ENCODE peak calls at places on chromosomes 4 and X, in nine cellular contexts. C is GM12878, A is A549, M is SK-N-SH, O is ovary, H is HepG2, P is tibial nerve, I is stomach, T is H1. Y is an unnamed sample.

GRCh38 chrX:49273181-49273727 is 3.7 kb downstream of the PPP1R3F start:
- DNase-seq in A (no peak), I (no peak), O (no peak), H (no peak), M (no peak), P (no peak), C (no peak), T (no peak), Y (no peak)

GRCh38 chr4:2413821-2414610 is 4.4 kb downstream of the ZFYVE28 start:
- DNase-seq in T (peak), O (no peak), P (no peak), H (no peak), M (no peak), I (peak), C (no peak), A (no peak), Y (no peak)

GRCh38 chr4:101307901-101308300 is 39.4 kb downstream of the PPP3CA start:
- DNase-seq in P (no peak), A (no peak), T (no peak), M (no peak), C (no peak), H (no peak), I (no peak), O (no peak), Y (no peak)

GRCh38 chr4:15882675-15883086 is 55.9 kb downstream of the FGFBP1 start:
- DNase-seq in M (peak), O (peak), I (peak), T (peak), H (peak), P (peak), C (peak), A (peak), Y (no peak)

GRCh38 chr4:79472693-79473552 is 64.9 kb upstream of the GK2 start:
- DNase-seq in T (no peak), M (no peak), C (no peak), O (no peak), A (no peak), P (no peak), H (no peak), I (no peak), Y (no peak)

GRCh38 chr4:80407246-80407645 is 71.7 kb downstream of the CFAP299 start:
- DNase-seq in P (peak), I (no peak), O (no peak), T (no peak), H (no peak), M (no peak), A (no peak), C (no peak), Y (no peak)

GRCh38 chrX:141903400-141904155 is at the start of gene MAGEC1:
- DNase-seq in T (no peak), A (no peak), C (no peak), O (no peak), M (peak), P (no peak), H (no peak), I (no peak), Y (no peak)

GRCh38 chr4:2290488-2290887 is 28.6 kb upstream of the MXD4 start:
- DNase-seq in H (no peak), T (no peak), I (no peak), M (no peak), O (no peak), P (no peak), A (no peak), C (no peak), Y (peak)

GRCh38 chr4:93828332-93828829 is at the start of gene ATOH1:
- DNase-seq in A (peak), I (no peak), T (no peak), O (no peak), P (no peak), H (no peak), C (no peak), M (peak), Y (no peak)

GRCh38 chrX:6693051-6693450 is 158.1 kb upstream of the VCX3A start:
- DNase-seq in H (no peak), A (no peak), I (no peak), M (no peak), C (no peak), P (no peak), O (no peak), T (no peak), Y (no peak)

GRCh38 chrX:72402614-72403013 is 96.9 kb upstream of the CITED1 start:
- DNase-seq in T (no peak), C (no peak), I (no peak), M (no peak), O (no peak), P (no peak), H (no peak), A (no peak), Y (no peak)

GRCh38 chr4:91620952-91621351 is 682.8 kb upstream of the GRID2 start:
- DNase-seq in M (no peak), C (no peak), T (no peak), O (no peak), A (no peak), H (no peak), I (no peak), P (no peak), Y (no peak)

GRCh38 chrX:40173662-40174593 is 76.2 kb upstream of the BCOR start:
- DNase-seq in A (no peak), P (no peak), T (peak), M (peak), I (peak), H (peak), C (no peak), O (peak), Y (peak)

GRCh38 chr4:180827193-180827592 is 1416.0 kb upstream of the TENM3 start:
- DNase-seq in M (no peak), T (no peak), A (no peak), O (no peak), H (peak), I (no peak), C (no peak), P (no peak), Y (no peak)

GRCh38 chrX:15236146-15236545 is 33.7 kb downstream of the ASB9 start:
- DNase-seq in H (no peak), C (no peak), P (no peak), O (no peak), T (no peak), I (no peak), A (no peak), M (no peak), Y (no peak)

GRCh38 chrX:40008841-40009461 is 88.8 kb downstream of the BCOR start:
- DNase-seq in I (no peak), M (peak), O (no peak), P (no peak), C (no peak), T (peak), H (no peak), A (no peak), Y (peak)

GRCh38 chr4:169252339-169253086 is 18.2 kb downstream of the SH3RF1 start:
- DNase-seq in T (no peak), M (no peak), O (no peak), A (no peak), P (no peak), I (no peak), H (no peak), C (no peak), Y (no peak)

GRCh38 chr4:8939160-8939855 is 67.7 kb upstream of the HMX1 start:
- DNase-seq in C (no peak), H (no peak), P (no peak), A (no peak), I (no peak), O (no peak), M (peak), T (no peak), Y (no peak)

GRCh38 chrX:130995351-130995967 is 62.7 kb upstream of the ARHGAP36 start:
- DNase-seq in I (no peak), M (no peak), O (no peak), T (no peak), A (no peak), H (no peak), C (no peak), P (no peak), Y (no peak)

GRCh38 chrX:16171039-16171438 is 3.8 kb downstream of the MAGEB17 start:
- DNase-seq in T (no peak), M (no peak), O (no peak), P (no peak), I (no peak), H (no peak), A (no peak), C (no peak), Y (no peak)

GRCh38 chrX:16946971-16947562 is 609 bp downstream of the REPS2 start:
- DNase-seq in A (no peak), I (peak), P (no peak), O (peak), M (no peak), T (no peak), C (no peak), H (no peak), Y (no peak)

GRCh38 chrX:48802089-48802812 is 384 bp downstream of the HDAC6 start:
- DNase-seq in I (peak), H (peak), A (peak), T (peak), P (peak), M (peak), C (peak), O (peak), Y (peak)

GRCh38 chr4:71107732-71108131 is 114.3 kb downstream of the DCK start:
- DNase-seq in H (no peak), O (no peak), I (no peak), P (no peak), C (no peak), A (no peak), T (no peak), M (no peak), Y (no peak)

GRCh38 chr4:150033937-150034336 is 44.3 kb upstream of the DCLK2 start:
- DNase-seq in I (peak), P (no peak), C (no peak), M (no peak), T (no peak), O (no peak), A (peak), H (no peak), Y (no peak)

GRCh38 chrX:79065696-79066095 is 78.8 kb upstream of the GPR174 start:
- DNase-seq in T (no peak), P (no peak), I (no peak), C (peak), H (no peak), M (no peak), A (no peak), O (no peak), Y (no peak)

GRCh38 chrX:57172544-57172943 is 35.3 kb upstream of the SPIN2A start:
- DNase-seq in M (no peak), T (no peak), I (no peak), O (no peak), A (no peak), H (no peak), C (no peak), P (no peak), Y (no peak)

GRCh38 chr4:112840619-112841018 is 203.7 kb downstream of the LARP7 start:
- DNase-seq in H (no peak), C (no peak), T (no peak), P (no peak), I (no peak), O (no peak), M (no peak), A (no peak), Y (no peak)

GRCh38 chrX:56833626-56834025 is 104.6 kb downstream of the NBDY start:
- DNase-seq in M (no peak), T (no peak), O (no peak), C (no peak), A (no peak), P (no peak), H (no peak), I (no peak), Y (no peak)

GRCh38 chr4:3111461-3111860 is 37.0 kb downstream of the HTT start:
- DNase-seq in M (no peak), T (no peak), I (no peak), O (no peak), H (no peak), P (no peak), A (no peak), C (no peak), Y (no peak)

GRCh38 chrX:106177982-106178321 is 9.8 kb downstream of the PWWP3B start:
- DNase-seq in O (no peak), H (no peak), I (no peak), M (no peak), P (no peak), A (no peak), T (no peak), C (no peak), Y (no peak)

GRCh38 chrX:106178826-106179225 is 10.7 kb downstream of the PWWP3B start:
- DNase-seq in C (no peak), P (no peak), T (no peak), H (no peak), M (no peak), A (no peak), I (no peak), O (no peak), Y (no peak)

GRCh38 chrX:106177106-106177981 is 9.2 kb downstream of the PWWP3B start:
- DNase-seq in T (peak), H (no peak), I (no peak), C (no peak), M (no peak), A (no peak), O (peak), P (peak), Y (no peak)
- TF ChIP-seq EP300 in T (no peak), H (no peak), I (no peak), C (no peak), M (no peak), A (no peak), O (no peak), P (no peak), Y (no peak)

GRCh38 chr4:38055566-38055965 is 95.4 kb downstream of the PTTG2 start:
- DNase-seq in H (no peak), A (no peak), P (no peak), O (no peak), T (no peak), M (peak), C (no peak), I (no peak), Y (no peak)
- TF ChIP-seq EP300 in H (no peak), A (no peak), P (no peak), O (no peak), T (no peak), M (no peak), C (no peak), I (no peak), Y (no peak)

GRCh38 chr4:160493206-160493605 is 1390.3 kb downstream of the RAPGEF2 start:
- DNase-seq in I (no peak), A (no peak), C (no peak), H (no peak), M (no peak), O (no peak), P (no peak), T (no peak), Y (no peak)
- TF ChIP-seq EP300 in I (no peak), A (no peak), C (no peak), H (no peak), M (no peak), O (no peak), P (no peak), T (no peak), Y (no peak)

DNA sequence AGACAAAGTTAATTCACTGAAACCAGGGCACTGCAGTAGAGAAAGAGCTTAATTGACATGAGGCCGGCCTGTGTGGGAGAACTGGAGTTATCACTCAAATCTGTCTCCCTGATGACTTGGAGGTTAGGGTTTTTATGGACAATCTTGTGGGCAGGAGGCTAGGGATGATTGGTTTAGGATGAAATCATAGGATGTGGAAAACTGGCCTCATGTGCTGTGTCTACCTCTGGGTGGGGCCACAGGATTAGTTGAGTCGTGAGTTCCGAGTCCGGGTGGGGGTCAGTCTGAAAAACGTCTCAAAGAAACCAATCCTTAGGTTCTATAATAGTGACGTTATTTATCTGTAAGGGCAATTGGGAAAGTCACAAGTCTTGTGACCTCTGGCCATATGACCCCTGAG is 68.1 kb downstream of the UCHL1 start:
- DNase-seq in M (no peak), O (no peak), H (no peak), P (no peak), A (no peak), T (peak), I (no peak), C (no peak), Y (no peak)
- TF ChIP-seq EP300 in M (no peak), O (no peak), H (no peak), P (no peak), A (no peak), T (no peak), I (no peak), C (no peak), Y (no peak)

DNA sequence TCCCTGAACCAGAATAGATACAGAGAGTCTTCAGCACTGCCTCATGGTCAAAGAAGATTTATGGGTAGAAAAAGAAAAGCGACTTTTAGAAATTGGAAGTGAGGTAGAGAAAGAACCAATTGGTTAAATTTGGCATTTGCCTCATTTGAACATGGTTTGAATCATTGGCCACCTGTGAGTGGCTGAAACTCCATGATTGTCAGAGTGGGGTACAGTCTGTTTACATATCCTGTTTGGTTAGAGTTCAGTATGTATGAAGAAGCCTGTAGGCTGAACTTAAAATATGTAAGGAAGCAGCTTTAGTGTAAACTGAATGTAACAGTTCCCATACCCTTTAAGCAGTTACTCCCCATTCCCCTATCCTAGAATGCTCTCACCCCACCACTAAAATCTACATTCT is 76.0 kb upstream of the CTSO start:
- DNase-seq in H (no peak), I (no peak), M (no peak), C (no peak), T (no peak), O (no peak), P (no peak), A (no peak), Y (no peak)
- TF ChIP-seq EP300 in H (no peak), I (no peak), M (no peak), C (no peak), T (no peak), O (no peak), P (no peak), A (no peak), Y (no peak)

DNA sequence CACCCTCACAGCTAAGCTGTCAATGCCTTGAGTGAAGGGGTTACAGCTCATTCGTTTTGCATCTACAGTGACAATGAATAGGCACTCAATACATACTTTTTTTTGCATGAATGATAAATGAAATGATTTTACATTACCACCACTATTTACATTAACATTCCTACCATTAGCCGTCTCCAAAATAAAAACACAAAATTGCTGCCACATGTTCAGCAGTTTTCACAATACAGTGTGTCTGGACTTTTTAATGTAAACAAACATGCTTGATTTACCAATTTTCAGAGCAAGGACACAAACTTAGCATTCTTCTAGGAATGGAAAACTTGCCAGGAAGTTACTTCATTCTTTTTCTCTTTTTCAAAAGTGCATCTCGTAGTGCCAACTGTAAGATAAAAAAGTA is 9.6 kb upstream of the NAAA start:
- DNase-seq in I (no peak), M (no peak), H (no peak), O (no peak), P (no peak), T (no peak), C (no peak), A (no peak), Y (no peak)
- TF ChIP-seq EP300 in I (no peak), M (no peak), H (no peak), O (no peak), P (no peak), T (no peak), C (no peak), A (no peak), Y (no peak)

GRCh38 chr4:724131-724530 is 18.5 kb downstream of the PCGF3 start:
- DNase-seq in T (no peak), H (peak), O (no peak), M (no peak), I (no peak), A (no peak), P (no peak), C (no peak), Y (no peak)

GRCh38 chr4:727576-727975 is 21.9 kb downstream of the PCGF3 start:
- DNase-seq in M (no peak), O (no peak), I (no peak), H (no peak), A (peak), P (no peak), C (no peak), T (no peak), Y (no peak)

GRCh38 chr4:726816-727215 is 21.2 kb downstream of the PCGF3 start:
- DNase-seq in A (no peak), O (peak), I (no peak), P (no peak), H (no peak), C (no peak), T (no peak), M (no peak), Y (no peak)

GRCh38 chr4:725368-726234 is 20.0 kb downstream of the PCGF3 start:
- DNase-seq in C (no peak), M (no peak), H (no peak), A (no peak), T (no peak), I (no peak), O (no peak), P (no peak), Y (no peak)

GRCh38 chr4:726235-726787 is 20.7 kb downstream of the PCGF3 start:
- DNase-seq in C (no peak), M (no peak), I (no peak), P (no peak), O (peak), T (no peak), A (no peak), H (no peak), Y (no peak)
- TF ChIP-seq EP300 in C (no peak), M (no peak), I (no peak), P (no peak), O (no peak), T (no peak), A (no peak), H (no peak), Y (no peak)

GRCh38 chr4:52925531-52925968 is 63.4 kb downstream of the RASL11B start:
- DNase-seq in C (no peak), A (no peak), T (no peak), P (no peak), I (no peak), H (no peak), M (no peak), O (no peak), Y (no peak)
- TF ChIP-seq EP300 in C (no peak), A (no peak), T (no peak), P (no peak), I (no peak), H (no peak), M (no peak), O (no peak), Y (no peak)

GRCh38 chrX:118513120-118513899 is 17.7 kb downstream of the DOCK11 start:
- DNase-seq in T (no peak), H (no peak), C (no peak), I (no peak), O (no peak), P (no peak), M (no peak), A (no peak), Y (no peak)

GRCh38 chrX:118508221-118508620 is 12.6 kb downstream of the DOCK11 start:
- DNase-seq in H (no peak), O (no peak), T (no peak), I (no peak), C (no peak), M (no peak), A (no peak), P (no peak), Y (no peak)

GRCh38 chrX:118507766-118508165 is 12.2 kb downstream of the DOCK11 start:
- DNase-seq in M (no peak), C (no peak), P (no peak), I (no peak), A (no peak), O (no peak), H (no peak), T (no peak), Y (no peak)

GRCh38 chrX:118508690-118509089 is 13.1 kb downstream of the DOCK11 start:
- DNase-seq in P (no peak), T (no peak), M (no peak), H (no peak), C (no peak), I (no peak), A (no peak), O (no peak), Y (no peak)

GRCh38 chrX:118510076-118510475 is 14.5 kb downstream of the DOCK11 start:
- DNase-seq in P (no peak), A (no peak), I (no peak), M (no peak), C (no peak), O (no peak), H (no peak), T (no peak), Y (no peak)
- TF ChIP-seq EP300 in P (no peak), A (no peak), I (no peak), M (no peak), C (no peak), O (no peak), H (no peak), T (no peak), Y (no peak)

GRCh38 chr4:88697113-88697512 is 516 bp downstream of the NAP1L5 start:
- DNase-seq in T (no peak), I (no peak), P (peak), C (no peak), A (no peak), H (no peak), O (peak), M (peak), Y (no peak)
- TF ChIP-seq EP300 in T (no peak), I (no peak), P (no peak), C (no peak), A (no peak), H (no peak), O (no peak), M (no peak), Y (no peak)